ENCODE peak calls at places on chromosome X, in ten cellular contexts. I is mesothelial cell of epicardium; J is CD14-positive monocyte; A is neural progenitor cell; D is H54; B is COR-L47; P is stimulated activated CD8-positive, alpha-beta memory T cell treated with anti-CD3 and anti-CD28 coated beads, Interleukin-15, amount 100 ng/mL, for 24 hours; S is heart right ventricle; X is T-helper 17 cell; N is GM12865. E is an unnamed sample.

GRCh38 chrX:20149326-20149725 is 7.7 kb upstream of the EIF1AX start:
- DNase-seq in I (no peak), J (no peak), A (no peak), D (no peak), B (no peak), P (no peak), S (no peak), X (no peak), N (no peak), E (no peak)

GRCh38 chrX:129631850-129632249 is 22.9 kb downstream of the APLN start:
- DNase-seq in I (no peak), J (no peak), A (no peak), D (no peak), B (no peak), P (no peak), S (no peak), X (no peak), N (no peak), E (no peak)

GRCh38 chrX:130079824-130080406 is 30.4 kb downstream of the ELF4 start:
- DNase-seq in I (peak), J (no peak), A (peak), D (peak), B (peak), P (no peak), S (peak), X (peak), N (peak), E (peak)

GRCh38 chrX:130170752-130171445 is 863 bp upstream of the RAB33A start:
- DNase-seq in I (no peak), J (peak), A (peak), D (no peak), B (peak), P (no peak), S (peak), X (peak), N (peak), E (peak)

GRCh38 chrX:10111364-10112148 is 45.2 kb upstream of the CLCN4 start:
- DNase-seq in I (no peak), J (no peak), A (no peak), D (no peak), B (no peak), P (peak), S (peak), X (peak), N (peak), E (peak)

GRCh38 chrX:112874140-112874539 is 33.5 kb upstream of the AMOT start:
- DNase-seq in I (no peak), J (no peak), A (no peak), D (no peak), B (no peak), P (no peak), S (no peak), X (no peak), N (no peak), E (no peak)

GRCh38 chrX:97479491-97479890 is 595.8 kb downstream of the RPA4 start:
- DNase-seq in I (no peak), J (no peak), A (no peak), D (no peak), B (no peak), P (no peak), S (no peak), X (no peak), N (no peak), E (no peak)

GRCh38 chrX:56974408-56974807 is 20.9 kb downstream of the SPIN3 start:
- DNase-seq in I (no peak), J (no peak), A (no peak), D (no peak), B (no peak), P (no peak), S (no peak), X (no peak), N (no peak), E (no peak)

GRCh38 chrX:153970398-153971123 is 1.1 kb downstream of the HCFC1 start:
- DNase-seq in I (peak), J (no peak), A (peak), D (no peak), B (peak), P (no peak), S (peak), X (no peak), N (peak), E (no peak)

GRCh38 chrX:46727445-46727844 is 31.5 kb downstream of the SLC9A7 start:
- DNase-seq in I (no peak), J (no peak), A (no peak), D (no peak), B (no peak), P (no peak), S (no peak), X (no peak), N (no peak), E (no peak)

GRCh38 chrX:11540532-11541377 is 125.0 kb downstream of the ARHGAP6 start:
- DNase-seq in I (no peak), J (no peak), A (no peak), D (no peak), B (no peak), P (no peak), S (peak), X (no peak), N (peak), E (no peak)

GRCh38 chrX:68332156-68332823 is 101.0 kb downstream of the OPHN1 start:
- DNase-seq in I (no peak), J (no peak), A (peak), D (no peak), B (no peak), P (no peak), S (no peak), X (no peak), N (no peak), E (no peak)

GRCh38 chrX:51899741-51900140 is 6.3 kb downstream of the MAGED1 start:
- DNase-seq in I (no peak), J (no peak), A (no peak), D (no peak), B (no peak), P (no peak), S (no peak), X (no peak), N (no peak), E (no peak)

GRCh38 chrX:133229361-133229760 is 11.2 kb upstream of the TFDP3 start:
- DNase-seq in I (no peak), J (no peak), A (no peak), D (peak), B (no peak), P (no peak), S (no peak), X (no peak), N (no peak), E (no peak)

GRCh38 chrX:107272431-107272921 is 66.1 kb downstream of the DNAAF6 start:
- DNase-seq in I (no peak), J (no peak), A (peak), D (no peak), B (no peak), P (no peak), S (no peak), X (no peak), N (no peak), E (no peak)

GRCh38 chrX:119236599-119237525 is 777 bp downstream of the PGRMC1 start:
- DNase-seq in I (peak), J (peak), A (peak), D (no peak), B (no peak), P (no peak), S (peak), X (no peak), N (peak), E (peak)

GRCh38 chrX:47321386-47321785 is 49.0 kb upstream of the ZNF157 start:
- DNase-seq in I (peak), J (no peak), A (peak), D (no peak), B (no peak), P (no peak), S (peak), X (no peak), N (no peak), E (no peak)

GRCh38 chrX:123860506-123860840 is 620 bp downstream of the XIAP start:
- DNase-seq in I (no peak), J (no peak), A (no peak), D (no peak), B (no peak), P (no peak), S (peak), X (no peak), N (peak), E (no peak)

GRCh38 chrX:117969782-117970181 is 146.8 kb downstream of the KLHL13 start:
- DNase-seq in I (no peak), J (no peak), A (no peak), D (no peak), B (no peak), P (no peak), S (no peak), X (no peak), N (no peak), E (no peak)

GRCh38 chrX:143094501-143095110 is 68.9 kb downstream of the SPANXN4 start:
- DNase-seq in I (no peak), J (no peak), A (no peak), D (no peak), B (no peak), P (no peak), S (no peak), X (no peak), N (no peak), E (no peak)

GRCh38 chrX:77451041-77451440 is 3.9 kb downstream of the FGF16 start:
- DNase-seq in I (no peak), J (no peak), A (no peak), D (peak), B (no peak), P (no peak), S (no peak), X (no peak), N (peak), E (no peak)

GRCh38 chrX:1555370-1555769 is 18.4 kb upstream of the P2RY8 start:
- DNase-seq in I (no peak), J (no peak), A (no peak), D (no peak), B (no peak), P (no peak), S (no peak), X (no peak), N (no peak), E (no peak)

GRCh38 chrX:109890910-109891502 is 111.9 kb upstream of the TMEM164 start:
- DNase-seq in I (peak), J (no peak), A (peak), D (peak), B (no peak), P (no peak), S (peak), X (peak), N (peak), E (peak)

E was measured in memory B cell.